ENCODE peak calls at places on chromosomes 2 and 18, in nine cellular contexts. Z, H, X, F, C, N, V, M and P are unnamed samples.

GRCh38 chr2:147438897-147439296 is 405.9 kb upstream of the ACVR2A start:
- DNase-seq in Z (no peak), H (no peak), X (no peak), F (no peak), C (no peak), N (no peak), V (no peak), M (no peak), P (no peak)

GRCh38 chr18:67875936-67876335 is 359.4 kb upstream of the DSEL start:
- DNase-seq in Z (no peak), H (no peak), X (no peak), F (peak), C (no peak), N (no peak), V (no peak), M (no peak), P (no peak)

GRCh38 chr2:151544449-151544848 is 134.7 kb downstream of the RIF1 start:
- DNase-seq in Z (no peak), H (no peak), X (no peak), F (no peak), C (no peak), N (no peak), V (no peak), M (no peak), P (no peak)

GRCh38 chr2:65708129-65708528 is 275.7 kb upstream of the SPRED2 start:
- DNase-seq in Z (no peak), H (no peak), X (no peak), F (no peak), C (no peak), N (no peak), V (no peak), M (no peak), P (no peak)

GRCh38 chr2:56185582-56186046 is 1.8 kb downstream of the CCDC85A start:
- DNase-seq in Z (peak), H (no peak), X (no peak), F (peak), C (no peak), N (peak), V (peak), M (no peak), P (no peak)

GRCh38 chr2:76270356-76270755 is 559.6 kb upstream of the GCFC2 start:
- DNase-seq in Z (no peak), H (no peak), X (no peak), F (no peak), C (no peak), N (no peak), V (no peak), M (no peak), P (no peak)

GRCh38 chr2:201402651-201403573 is 45.8 kb upstream of the FLACC1 start:
- DNase-seq in Z (no peak), H (no peak), X (no peak), F (no peak), C (no peak), N (no peak), V (no peak), M (no peak), P (no peak)

GRCh38 chr18:22470141-22470510 is 52.4 kb upstream of the CTAGE1 start:
- DNase-seq in Z (no peak), H (no peak), X (no peak), F (no peak), C (no peak), N (no peak), V (no peak), M (no peak), P (no peak)

GRCh38 chr2:105749583-105750399 is 5.1 kb downstream of the NCK2 start:
- DNase-seq in Z (no peak), H (no peak), X (no peak), F (no peak), C (peak), N (no peak), V (no peak), M (no peak), P (no peak)

GRCh38 chr2:203399031-203399430 is 70.8 kb downstream of the ABI2 start:
- DNase-seq in Z (no peak), H (no peak), X (no peak), F (no peak), C (no peak), N (no peak), V (no peak), M (no peak), P (no peak)

GRCh38 chr2:110125292-110125691 is 9.7 kb upstream of the MALL start:
- DNase-seq in Z (no peak), H (no peak), X (no peak), F (peak), C (no peak), N (no peak), V (no peak), M (no peak), P (no peak)

GRCh38 chr2:1489486-1489885 is 76.2 kb downstream of the TPO start:
- DNase-seq in Z (no peak), H (no peak), X (no peak), F (no peak), C (no peak), N (no peak), V (peak), M (no peak), P (no peak)

GRCh38 chr2:233209117-233209977 is 42.1 kb upstream of the ATG16L1 start:
- DNase-seq in Z (no peak), H (no peak), X (peak), F (peak), C (no peak), N (peak), V (peak), M (no peak), P (no peak)

GRCh38 chr2:11867926-11868325 is 121.5 kb downstream of the LPIN1 start:
- DNase-seq in Z (no peak), H (no peak), X (no peak), F (no peak), C (no peak), N (no peak), V (peak), M (no peak), P (no peak)

GRCh38 chr2:43454791-43455190 is 141.0 kb downstream of the THADA start:
- DNase-seq in Z (no peak), H (no peak), X (no peak), F (no peak), C (no peak), N (no peak), V (no peak), M (no peak), P (no peak)

GRCh38 chr2:218644721-218645120 is 14.7 kb downstream of the ZNF142 start:
- DNase-seq in Z (no peak), H (no peak), X (no peak), F (no peak), C (no peak), N (no peak), V (no peak), M (no peak), P (no peak)

GRCh38 chr2:105397025-105397722 is 1.7 kb downstream of the FHL2 start:
- DNase-seq in Z (no peak), H (no peak), X (peak), F (no peak), C (peak), N (no peak), V (no peak), M (no peak), P (no peak)

GRCh38 chr2:44941551-44942234 is at the start of gene SIX3:
- DNase-seq in Z (no peak), H (no peak), X (peak), F (peak), C (peak), N (peak), V (peak), M (no peak), P (no peak)

GRCh38 chr2:174026122-174026845 is 61.1 kb upstream of the SP3 start:
- DNase-seq in Z (no peak), H (no peak), X (no peak), F (no peak), C (no peak), N (no peak), V (no peak), M (no peak), P (no peak)

GRCh38 chr2:68027959-68028358 is 34.8 kb downstream of the C1D start:
- DNase-seq in Z (no peak), H (no peak), X (no peak), F (no peak), C (no peak), N (no peak), V (no peak), M (no peak), P (no peak)

GRCh38 chr2:158089322-158089721 is 12.4 kb upstream of the UPP2 start:
- DNase-seq in Z (no peak), H (no peak), X (no peak), F (no peak), C (no peak), N (no peak), V (no peak), M (no peak), P (no peak)

GRCh38 chr2:181178823-181179412 is 198.5 kb downstream of the UBE2E3 start:
- DNase-seq in Z (no peak), H (no peak), X (peak), F (peak), C (peak), N (peak), V (no peak), M (no peak), P (peak)

DNA sequence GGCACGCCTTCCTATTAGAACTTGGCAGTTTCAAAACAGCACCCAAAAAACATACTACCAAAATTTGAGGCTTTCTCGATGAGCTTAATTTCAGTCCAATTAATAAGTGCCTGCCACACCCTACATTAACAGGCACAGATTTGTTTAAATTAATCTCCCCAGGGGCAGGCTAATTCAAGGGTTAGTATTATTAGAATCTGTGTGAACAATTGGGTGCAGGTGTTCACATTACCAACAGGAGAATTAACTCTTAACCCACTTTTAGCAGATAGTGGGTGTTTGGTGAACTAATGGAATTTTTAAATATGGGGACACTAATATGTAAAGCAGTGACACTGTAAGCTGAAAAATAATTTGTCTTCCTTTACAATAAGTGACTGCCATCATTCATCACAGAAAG is 4.1 kb downstream of the MBD2 start:
- DNase-seq in Z (no peak), H (no peak), X (no peak), F (no peak), C (no peak), N (no peak), V (no peak), M (no peak), P (no peak)
- H3K27ac ChIP-seq in Z (no peak), H (no peak), X (no peak), F (no peak), C (no peak), N (no peak), V (no peak), M (no peak), P (no peak)

GRCh38 chr2:54584598-54584997 is 128.5 kb downstream of the SPTBN1 start:
- DNase-seq in Z (no peak), H (no peak), X (no peak), F (no peak), C (no peak), N (no peak), V (no peak), M (no peak), P (no peak)

GRCh38 chr2:54579682-54580349 is 123.7 kb downstream of the SPTBN1 start:
- DNase-seq in Z (no peak), H (no peak), X (no peak), F (no peak), C (peak), N (no peak), V (no peak), M (no peak), P (peak)

GRCh38 chr2:54585136-54585535 is 129.0 kb downstream of the SPTBN1 start:
- DNase-seq in Z (no peak), H (no peak), X (no peak), F (no peak), C (no peak), N (no peak), V (no peak), M (no peak), P (no peak)

GRCh38 chr2:54581326-54582039 is 125.4 kb downstream of the SPTBN1 start:
- DNase-seq in Z (no peak), H (no peak), X (no peak), F (no peak), C (no peak), N (no peak), V (no peak), M (no peak), P (no peak)

GRCh38 chr2:54582987-54583386 is 126.9 kb downstream of the SPTBN1 start:
- DNase-seq in Z (no peak), H (no peak), X (no peak), F (no peak), C (no peak), N (no peak), V (no peak), M (no peak), P (no peak)
- TF ChIP-seq CTCF in Z (no peak), H (no peak), X (no peak), F (no peak), C (no peak), N (no peak), V (no peak), M (no peak), P (no peak)

GRCh38 chr2:150007815-150008430 is 420.3 kb upstream of the MMADHC start:
- DNase-seq in Z (no peak), H (no peak), X (no peak), F (no peak), C (no peak), N (no peak), V (no peak), M (no peak), P (no peak)
- H3K27ac ChIP-seq in Z (no peak), H (no peak), X (no peak), F (no peak), C (no peak), N (no peak), V (no peak), M (no peak), P (no peak)

DNA sequence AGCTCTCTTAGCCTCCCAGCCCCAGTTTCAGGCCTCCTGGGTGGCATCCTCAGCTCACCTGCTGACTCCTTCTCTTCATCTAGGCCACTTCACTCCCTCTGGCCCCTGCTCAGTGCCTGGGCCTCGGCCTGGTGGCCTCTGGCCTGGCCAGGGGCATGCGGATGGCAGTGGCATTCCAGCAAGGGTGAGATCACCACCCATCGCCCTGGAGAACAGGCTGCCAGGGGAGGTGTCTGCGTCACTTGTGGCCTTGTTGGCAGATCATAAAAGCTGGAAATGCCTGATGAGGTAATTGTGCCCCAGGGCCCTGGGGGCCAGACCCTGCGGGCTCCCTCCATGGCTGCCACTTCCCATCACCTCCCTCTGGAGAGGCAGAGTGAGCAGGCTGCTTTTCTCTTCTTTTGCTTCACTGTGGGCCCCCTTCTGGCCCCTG is 72.5 kb upstream of the SMAD2 start:
- DNase-seq in Z (peak), H (no peak), X (peak), F (no peak), C (peak), N (no peak), V (peak), M (peak), P (no peak)
- TF ChIP-seq CTCF in Z (no peak), H (no peak), X (no peak), F (no peak), C (no peak), N (no peak), V (no peak), M (no peak), P (no peak)

GRCh38 chr2:238127165-238128060 is 11.1 kb upstream of the KLHL30 start:
- DNase-seq in Z (no peak), H (no peak), X (no peak), F (peak), C (no peak), N (peak), V (peak), M (no peak), P (no peak)
- H3K27ac ChIP-seq in Z (no peak), H (peak), X (no peak), F (no peak), C (no peak), N (no peak), V (no peak), M (no peak), P (no peak)

GRCh38 chr2:98730851-98731708 is at the start of gene MGAT4A:
- DNase-seq in Z (peak), H (no peak), X (no peak), F (peak), C (peak), N (peak), V (peak), M (no peak), P (peak)
- TF ChIP-seq CTCF in Z (no peak), H (no peak), X (no peak), F (no peak), C (no peak), N (no peak), V (no peak), M (no peak), P (no peak)

DNA sequence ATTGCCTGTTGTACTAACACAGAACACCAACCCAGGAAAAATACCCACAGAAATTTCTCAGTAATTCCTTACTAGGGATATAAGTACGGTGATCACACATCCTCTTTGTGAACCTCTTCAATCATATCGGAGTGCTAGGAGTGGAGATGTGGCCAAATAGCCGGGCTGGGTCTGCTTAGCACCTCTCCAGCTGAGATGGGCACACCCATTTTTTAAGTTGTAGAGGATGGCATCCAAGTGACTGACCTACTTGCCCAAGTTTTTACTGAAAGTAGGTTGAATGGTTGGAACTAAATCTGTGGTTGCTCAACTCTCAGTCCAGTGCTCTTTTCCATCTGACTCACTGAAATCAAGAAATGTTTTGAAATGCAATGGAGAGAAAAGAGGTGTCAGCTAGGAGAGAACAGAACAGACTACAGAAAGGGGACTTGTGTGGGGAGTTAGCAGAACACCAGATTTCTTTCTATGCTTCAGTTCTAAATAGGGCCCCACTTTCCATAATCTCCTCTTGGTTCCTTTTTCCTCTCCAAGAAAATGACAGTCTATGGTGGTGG is 68.7 kb upstream of the FSHR start:
- DNase-seq in Z (no peak), H (no peak), X (no peak), F (no peak), C (no peak), N (no peak), V (no peak), M (no peak), P (no peak)
- H3K27ac ChIP-seq in Z (no peak), H (no peak), X (no peak), F (no peak), C (no peak), N (no peak), V (no peak), M (no peak), P (no peak)

GRCh38 chr2:145631561-145631960 is 1111.6 kb upstream of the ZEB2 start:
- DNase-seq in Z (no peak), H (no peak), X (no peak), F (no peak), C (no peak), N (no peak), V (no peak), M (no peak), P (no peak)

GRCh38 chr2:145623136-145623535 is 1103.2 kb upstream of the ZEB2 start:
- DNase-seq in Z (no peak), H (no peak), X (no peak), F (no peak), C (no peak), N (no peak), V (no peak), M (no peak), P (no peak)

DNA sequence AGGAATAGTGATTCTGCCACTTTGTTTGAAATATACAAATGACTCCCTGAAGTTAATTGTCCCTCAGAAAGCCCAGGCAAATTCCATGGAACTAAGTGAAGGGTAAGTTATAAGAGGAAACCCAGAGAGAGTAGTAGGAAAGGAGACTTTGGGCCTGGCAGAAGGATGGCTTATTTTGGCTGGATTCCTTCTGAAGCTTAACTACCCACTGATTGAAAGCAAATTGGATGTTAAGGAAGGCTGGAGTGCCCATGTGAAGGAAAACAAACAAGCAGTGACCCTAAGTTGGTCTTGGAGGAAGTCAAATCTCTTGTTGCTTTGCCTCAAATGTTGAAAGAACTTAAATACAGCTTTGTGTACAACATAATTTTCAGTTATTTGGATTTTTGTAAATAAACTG is 1106.4 kb upstream of the ZEB2 start:
- DNase-seq in Z (no peak), H (no peak), X (no peak), F (no peak), C (no peak), N (no peak), V (no peak), M (no peak), P (no peak)
- TF ChIP-seq CTCF in Z (no peak), H (no peak), X (no peak), F (no peak), C (no peak), N (no peak), V (no peak), M (no peak), P (no peak)

GRCh38 chr2:238853218-238853617 is 5.3 kb downstream of the TWIST2 start:
- DNase-seq in Z (no peak), H (no peak), X (no peak), F (no peak), C (no peak), N (no peak), V (no peak), M (no peak), P (no peak)
- H3K27ac ChIP-seq in Z (no peak), H (peak), X (no peak), F (no peak), C (no peak), N (no peak), V (no peak), M (no peak), P (no peak)

GRCh38 chr2:168961450-168962229 is 60.5 kb downstream of the G6PC2 start:
- DNase-seq in Z (peak), H (no peak), X (peak), F (peak), C (peak), N (peak), V (no peak), M (peak), P (no peak)
- TF ChIP-seq CTCF in Z (peak), H (peak), X (peak), F (peak), C (peak), N (peak), V (peak), M (peak), P (peak)